ENCODE peak calls at places on chromosome 6, in six cellular contexts. X is gastrocnemius medialis, U is neural progenitor cell, B is GM23338, P is stomach, R is lower lobe of right lung. Y is an unnamed sample.

GRCh38 chr6:54020311-54020710 is 90.9 kb upstream of the MLIP start:
- DNase-seq in X (peak; percentile 34), U (no peak), B (no peak), P (no peak), R (no peak), Y (no peak)

GRCh38 chr6:131831392-131831791 is 23.6 kb downstream of the ENPP1 start:
- DNase-seq in X (no peak), U (no peak), B (no peak), P (no peak), R (no peak), Y (no peak)

GRCh38 chr6:92297101-92297500 is 1122.3 kb downstream of the EPHA7 start:
- DNase-seq in X (no peak), U (no peak), B (no peak), P (no peak), R (no peak), Y (no peak)

GRCh38 chr6:12246900-12247299 is 43.3 kb upstream of the EDN1 start:
- DNase-seq in X (no peak), U (no peak), B (no peak), P (no peak), R (no peak), Y (no peak)

GRCh38 chr6:163288915-163289314 is 125.6 kb upstream of the QKI start:
- DNase-seq in X (no peak), U (no peak), B (no peak), P (no peak), R (no peak), Y (no peak)

GRCh38 chr6:125781307-125781868 is 9.4 kb upstream of the NCOA7 start:
- DNase-seq in X (peak; percentile 40), U (no peak), B (peak; percentile 22), P (peak; percentile 45), R (no peak), Y (no peak)

GRCh38 chr6:139308284-139308916 is 16.6 kb upstream of the TXLNB start:
- DNase-seq in X (no peak), U (no peak), B (no peak), P (no peak), R (no peak), Y (no peak)

GRCh38 chr6:110053395-110054240 is 75.5 kb downstream of the GPR6 start:
- DNase-seq in X (no peak), U (peak; percentile 82), B (peak; percentile 78), P (no peak), R (no peak), Y (peak; percentile 76)

GRCh38 chr6:3534599-3534998 is 77.7 kb upstream of the SLC22A23 start:
- DNase-seq in X (no peak), U (no peak), B (no peak), P (no peak), R (no peak), Y (peak; percentile 93)

GRCh38 chr6:166439366-166440091 is 56.8 kb upstream of the MPC1 start:
- DNase-seq in X (no peak), U (no peak), B (no peak), P (no peak), R (no peak), Y (no peak)

GRCh38 chr6:69817358-69817757 is 20.5 kb upstream of the LMBRD1 start:
- DNase-seq in X (no peak), U (no peak), B (no peak), P (no peak), R (no peak), Y (no peak)

GRCh38 chr6:16224409-16224808 is 14.0 kb upstream of the GMPR start:
- DNase-seq in X (no peak), U (no peak), B (no peak), P (no peak), R (no peak), Y (no peak)

GRCh38 chr6:148414836-148415235 is 72.2 kb downstream of the SASH1 start:
- DNase-seq in X (no peak), U (no peak), B (no peak), P (no peak), R (no peak), Y (peak; percentile 87)

GRCh38 chr6:157558049-157558448 is 177.1 kb downstream of the ZDHHC14 start:
- DNase-seq in X (no peak), U (no peak), B (peak; percentile 39), P (no peak), R (no peak), Y (no peak)

GRCh38 chr6:158213925-158214674 is 46.0 kb downstream of the GTF2H5 start:
- DNase-seq in X (peak; percentile 16), U (peak; percentile 78), B (peak; percentile 89), P (peak; percentile 68), R (peak; percentile 74), Y (peak; percentile 91)

GRCh38 chr6:31727034-31727716 is 1.9 kb downstream of the DDAH2 start:
- DNase-seq in X (no peak), U (no peak), B (no peak), P (no peak), R (no peak), Y (peak; percentile 65)

GRCh38 chr6:117441824-117442264 is 16.1 kb upstream of the ROS1 start:
- DNase-seq in X (no peak), U (no peak), B (no peak), P (no peak), R (no peak), Y (peak; percentile 82)

GRCh38 chr6:53424300-53424699 is 75.5 kb upstream of the ELOVL5 start:
- DNase-seq in X (no peak), U (no peak), B (no peak), P (no peak), R (no peak), Y (no peak)

GRCh38 chr6:47288245-47289090 is 21.2 kb downstream of the TNFRSF21 start:
- DNase-seq in X (no peak), U (no peak), B (no peak), P (peak; percentile 54), R (no peak), Y (no peak)

GRCh38 chr6:41530476-41530875 is 15.7 kb upstream of the FOXP4 start:
- DNase-seq in X (no peak), U (no peak), B (no peak), P (no peak), R (no peak), Y (no peak)

GRCh38 chr6:41529049-41529448 is 17.1 kb upstream of the FOXP4 start:
- DNase-seq in X (no peak), U (no peak), B (no peak), P (no peak), R (no peak), Y (no peak)

GRCh38 chr6:41531016-41531415 is 15.2 kb upstream of the FOXP4 start:
- DNase-seq in X (no peak), U (no peak), B (no peak), P (no peak), R (no peak), Y (no peak)

GRCh38 chr6:41529970-41530369 is 16.2 kb upstream of the FOXP4 start:
- DNase-seq in X (no peak), U (no peak), B (no peak), P (no peak), R (no peak), Y (no peak)

DNA sequence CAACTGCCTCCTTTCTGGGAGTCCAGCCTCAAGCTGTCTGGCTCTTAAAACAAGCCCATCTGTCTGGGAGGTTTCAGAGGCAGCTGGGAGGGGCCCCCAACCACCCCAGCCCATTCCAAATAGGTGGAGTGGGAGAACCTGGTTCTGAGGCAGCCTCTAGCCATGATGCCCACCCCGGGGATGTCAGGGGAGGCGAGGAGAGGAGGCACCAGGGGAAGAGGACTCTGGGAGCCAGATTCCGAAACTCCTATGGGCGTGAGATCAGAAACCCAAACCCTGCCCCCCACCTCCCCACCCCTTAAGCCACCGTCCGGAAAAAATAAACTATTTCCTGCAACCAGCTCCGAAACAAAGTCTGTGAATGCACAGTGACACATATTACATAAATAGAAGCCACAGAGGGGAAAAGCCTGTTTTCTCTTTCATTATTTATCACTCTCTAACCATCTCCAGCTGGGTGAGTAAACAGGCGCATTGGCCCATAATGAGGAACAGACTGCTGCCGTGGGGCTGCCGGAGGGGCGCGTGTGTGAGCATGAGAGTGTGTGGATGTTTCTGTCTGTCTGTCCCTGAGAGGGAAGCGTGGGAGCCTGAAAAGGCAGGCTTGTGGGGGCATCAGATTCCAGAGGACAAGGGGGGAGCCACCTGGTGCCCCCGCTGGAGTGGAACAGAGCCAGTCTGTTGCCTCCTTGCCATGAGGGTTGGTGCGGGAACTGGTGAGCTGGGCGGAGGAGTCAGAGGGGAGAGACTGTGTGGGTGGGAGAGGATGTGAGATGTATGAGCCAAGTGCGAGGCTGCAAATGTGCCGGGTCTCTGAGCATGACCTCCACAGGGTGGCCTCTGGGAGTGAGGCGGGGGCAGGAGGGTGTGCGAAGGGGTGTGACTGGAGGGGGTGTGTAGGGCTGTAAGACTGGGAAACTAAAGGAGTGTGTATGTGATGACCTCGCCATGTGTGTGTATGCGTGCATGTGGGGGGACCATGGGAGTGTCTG is 14.3 kb upstream of the FOXP4 start:
- DNase-seq in X (no peak), U (no peak), B (no peak), P (no peak), R (no peak), Y (peak; percentile 93)
- H3K27ac ChIP-seq in X (no peak overlapping the region), U (no peak overlapping the region), B (no peak overlapping the region), P (no peak overlapping the region), R (no peak overlapping the region), Y (no peak overlapping the region)

GRCh38 chr6:71289802-71290175 is 1.2 kb downstream of the OGFRL1 start:
- DNase-seq in X (no peak), U (no peak), B (no peak), P (no peak), R (no peak), Y (peak; percentile 58)
- H3K4me1 ChIP-seq in X (peaks cover 20% of the 10 kb centered on the region), U (no peaks in the 10 kb centered on the region), B (peaks cover 13% of the 10 kb centered on the region), P (peaks cover 62% of the 10 kb centered on the region), R (peaks cover 36% of the 10 kb centered on the region), Y (peaks cover 22% of the 10 kb centered on the region)

DNA sequence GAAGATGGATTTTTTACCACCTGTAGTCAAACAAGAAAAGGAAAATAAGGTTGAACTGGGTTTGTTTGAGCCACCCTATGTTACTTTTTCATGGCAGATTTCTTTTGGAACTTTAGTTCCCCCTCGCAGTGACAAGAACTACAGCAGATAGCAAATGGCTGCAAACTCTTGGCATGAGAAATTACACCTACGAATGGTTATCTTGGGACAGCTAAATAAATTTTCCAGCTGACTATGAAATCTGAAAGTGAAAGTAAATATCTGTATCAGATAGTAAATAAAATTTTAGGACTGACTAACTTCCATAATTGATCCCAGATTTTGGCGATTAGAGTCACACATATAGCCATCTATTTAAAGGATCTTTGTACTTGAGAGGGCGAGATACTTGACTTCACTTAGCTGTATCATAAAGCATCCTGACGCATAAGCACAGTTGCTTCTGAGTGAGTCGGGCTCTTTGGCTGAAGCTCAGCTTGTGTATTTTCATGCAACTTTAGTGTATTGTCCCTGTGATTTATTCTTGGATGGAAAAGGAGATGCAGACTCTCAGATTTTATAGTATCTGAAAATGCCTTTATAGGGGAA is 125.3 kb upstream of the B3GAT2 start:
- DNase-seq in X (no peak), U (no peak), B (no peak), P (no peak), R (no peak), Y (no peak)
- H3K4me3 ChIP-seq in X (peak overlapping the region; percentile 24), U (no peak overlapping the region), B (no peak overlapping the region), P (no peak overlapping the region), R (peak overlapping the region; percentile 30), Y (peak overlapping the region; percentile 23)

DNA sequence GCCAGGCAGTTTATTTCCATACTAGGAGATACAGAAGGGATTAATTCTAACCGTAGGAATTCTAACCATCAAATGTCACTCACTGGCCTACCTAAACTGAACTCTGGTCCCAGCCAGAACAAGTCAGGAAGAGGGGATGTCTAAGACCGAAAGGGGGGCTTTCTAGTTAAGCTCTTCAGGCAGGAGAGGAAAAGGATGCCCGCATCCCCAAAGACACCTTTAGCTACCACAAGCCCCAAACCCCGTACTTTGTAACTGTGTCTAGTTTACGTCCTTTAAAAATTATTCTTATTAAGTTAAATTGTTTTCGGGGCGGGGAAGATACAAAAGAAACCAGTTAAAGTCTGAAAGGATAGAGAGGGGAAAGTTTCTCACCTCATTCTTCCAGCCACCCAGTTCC is 1.2 kb upstream of the ZNF76 start:
- DNase-seq in X (no peak), U (peak; percentile 15), B (no peak), P (no peak), R (no peak), Y (peak; percentile 80)
- H3K27ac ChIP-seq in X (peak overlapping the region; percentile 95), U (no peak overlapping the region), B (peak overlapping the region; percentile 85), P (peak overlapping the region; percentile 99), R (peak overlapping the region; percentile 98), Y (peak overlapping the region; percentile 95)

GRCh38 chr6:129700666-129701065 is 9.3 kb downstream of the ARHGAP18 start:
- DNase-seq in X (no peak), U (no peak), B (no peak), P (no peak), R (no peak), Y (no peak)
- H3K4me1 ChIP-seq in X (peaks cover 41% of the 10 kb centered on the region), U (peaks cover 6% of the 10 kb centered on the region), B (no peaks in the 10 kb centered on the region), P (peaks cover 84% of the 10 kb centered on the region), R (peaks cover 74% of the 10 kb centered on the region), Y (peaks cover 50% of the 10 kb centered on the region)